ENCODE peak calls at places on chromosomes 11 and 22, in nine cellular contexts. One of them, this sample, is unnamed.

GRCh38 chr11:72379384-72380131 is 54.8 kb downstream of the CLPB start:
- DNase-seq in MCF 10A: no peak
- DNase-seq in upper lobe of right lung: no peak
- DNase-seq in RWPE1: no peak
- DNase-seq in stimulated activated CD4-positive, alpha-beta T cell treated with anti-CD3 and anti-CD28 coated beads, Interleukin-1b, Interleukin-23, amount 100 ng/mL, for 1 hour: no peak
- DNase-seq in GM04504: no peak
- DNase-seq in NT2/D1: no peak
- DNase-seq in NCI-H1694 treated with DMSO at 0.1 percent for 48 hours: no peak
- DNase-seq in GOT3: no peak
- DNase-seq in this sample: no peak

GRCh38 chr11:71096751-71097388 is 155.5 kb downstream of the SHANK2 start:
- DNase-seq in MCF 10A: no peak
- DNase-seq in upper lobe of right lung: no peak
- DNase-seq in RWPE1: peak; percentile 11
- DNase-seq in stimulated activated CD4-positive, alpha-beta T cell treated with anti-CD3 and anti-CD28 coated beads, Interleukin-1b, Interleukin-23, amount 100 ng/mL, for 1 hour: no peak
- DNase-seq in GM04504: no peak
- DNase-seq in NT2/D1: no peak
- DNase-seq in NCI-H1694 treated with DMSO at 0.1 percent for 48 hours: no peak
- DNase-seq in GOT3: no peak
- DNase-seq in this sample: no peak

GRCh38 chr11:113998574-113998973 is 23.7 kb downstream of the HTR3A start:
- DNase-seq in MCF 10A: no peak
- DNase-seq in upper lobe of right lung: no peak
- DNase-seq in RWPE1: no peak
- DNase-seq in stimulated activated CD4-positive, alpha-beta T cell treated with anti-CD3 and anti-CD28 coated beads, Interleukin-1b, Interleukin-23, amount 100 ng/mL, for 1 hour: no peak
- DNase-seq in GM04504: no peak
- DNase-seq in NT2/D1: no peak
- DNase-seq in NCI-H1694 treated with DMSO at 0.1 percent for 48 hours: no peak
- DNase-seq in GOT3: no peak
- DNase-seq in this sample: no peak

GRCh38 chr22:47797546-47797945 is 1035.1 kb downstream of the TBC1D22A start:
- DNase-seq in MCF 10A: no peak
- DNase-seq in upper lobe of right lung: no peak
- DNase-seq in RWPE1: no peak
- DNase-seq in stimulated activated CD4-positive, alpha-beta T cell treated with anti-CD3 and anti-CD28 coated beads, Interleukin-1b, Interleukin-23, amount 100 ng/mL, for 1 hour: no peak
- DNase-seq in GM04504: no peak
- DNase-seq in NT2/D1: no peak
- DNase-seq in NCI-H1694 treated with DMSO at 0.1 percent for 48 hours: no peak
- DNase-seq in GOT3: no peak
- DNase-seq in this sample: no peak

GRCh38 chr11:9489366-9489765 is 28.6 kb downstream of the ZNF143 start:
- DNase-seq in MCF 10A: no peak
- DNase-seq in upper lobe of right lung: no peak
- DNase-seq in RWPE1: peak; percentile 23
- DNase-seq in stimulated activated CD4-positive, alpha-beta T cell treated with anti-CD3 and anti-CD28 coated beads, Interleukin-1b, Interleukin-23, amount 100 ng/mL, for 1 hour: no peak
- DNase-seq in GM04504: peak; percentile 18
- DNase-seq in NT2/D1: no peak
- DNase-seq in NCI-H1694 treated with DMSO at 0.1 percent for 48 hours: no peak
- DNase-seq in GOT3: no peak
- DNase-seq in this sample: no peak

GRCh38 chr11:12838463-12839120 is 164.4 kb downstream of the TEAD1 start:
- DNase-seq in MCF 10A: peak; percentile 94
- DNase-seq in upper lobe of right lung: no peak
- DNase-seq in RWPE1: peak; percentile 69
- DNase-seq in stimulated activated CD4-positive, alpha-beta T cell treated with anti-CD3 and anti-CD28 coated beads, Interleukin-1b, Interleukin-23, amount 100 ng/mL, for 1 hour: no peak
- DNase-seq in GM04504: peak; percentile 69
- DNase-seq in NT2/D1: no peak
- DNase-seq in NCI-H1694 treated with DMSO at 0.1 percent for 48 hours: no peak
- DNase-seq in GOT3: no peak
- DNase-seq in this sample: no peak

GRCh38 chr11:113345978-113346377 is 31.6 kb downstream of the TTC12 start:
- DNase-seq in MCF 10A: peak; percentile 69
- DNase-seq in upper lobe of right lung: no peak
- DNase-seq in RWPE1: peak; percentile 82
- DNase-seq in stimulated activated CD4-positive, alpha-beta T cell treated with anti-CD3 and anti-CD28 coated beads, Interleukin-1b, Interleukin-23, amount 100 ng/mL, for 1 hour: no peak
- DNase-seq in GM04504: no peak
- DNase-seq in NT2/D1: no peak
- DNase-seq in NCI-H1694 treated with DMSO at 0.1 percent for 48 hours: no peak
- DNase-seq in GOT3: no peak
- DNase-seq in this sample: no peak

GRCh38 chr11:100905684-100906083 is 218.6 kb downstream of the ARHGAP42 start:
- DNase-seq in MCF 10A: no peak
- DNase-seq in upper lobe of right lung: no peak
- DNase-seq in RWPE1: no peak
- DNase-seq in stimulated activated CD4-positive, alpha-beta T cell treated with anti-CD3 and anti-CD28 coated beads, Interleukin-1b, Interleukin-23, amount 100 ng/mL, for 1 hour: no peak
- DNase-seq in GM04504: no peak
- DNase-seq in NT2/D1: no peak
- DNase-seq in NCI-H1694 treated with DMSO at 0.1 percent for 48 hours: no peak
- DNase-seq in GOT3: no peak
- DNase-seq in this sample: no peak

GRCh38 chr11:69333906-69334305 is 40.0 kb downstream of the MYEOV start:
- DNase-seq in MCF 10A: no peak
- DNase-seq in upper lobe of right lung: peak; percentile 8
- DNase-seq in RWPE1: no peak
- DNase-seq in stimulated activated CD4-positive, alpha-beta T cell treated with anti-CD3 and anti-CD28 coated beads, Interleukin-1b, Interleukin-23, amount 100 ng/mL, for 1 hour: no peak
- DNase-seq in GM04504: no peak
- DNase-seq in NT2/D1: no peak
- DNase-seq in NCI-H1694 treated with DMSO at 0.1 percent for 48 hours: no peak
- DNase-seq in GOT3: no peak
- DNase-seq in this sample: no peak

GRCh38 chr11:130613396-130613795 is 165.0 kb downstream of the ADAMTS15 start:
- DNase-seq in MCF 10A: no peak
- DNase-seq in upper lobe of right lung: no peak
- DNase-seq in RWPE1: no peak
- DNase-seq in stimulated activated CD4-positive, alpha-beta T cell treated with anti-CD3 and anti-CD28 coated beads, Interleukin-1b, Interleukin-23, amount 100 ng/mL, for 1 hour: no peak
- DNase-seq in GM04504: no peak
- DNase-seq in NT2/D1: no peak
- DNase-seq in NCI-H1694 treated with DMSO at 0.1 percent for 48 hours: no peak
- DNase-seq in GOT3: no peak
- DNase-seq in this sample: no peak

GRCh38 chr11:76048763-76049162 is 157.5 kb downstream of the WNT11 start:
- DNase-seq in MCF 10A: no peak
- DNase-seq in upper lobe of right lung: no peak
- DNase-seq in RWPE1: no peak
- DNase-seq in stimulated activated CD4-positive, alpha-beta T cell treated with anti-CD3 and anti-CD28 coated beads, Interleukin-1b, Interleukin-23, amount 100 ng/mL, for 1 hour: no peak
- DNase-seq in GM04504: no peak
- DNase-seq in NT2/D1: peak; percentile 18
- DNase-seq in NCI-H1694 treated with DMSO at 0.1 percent for 48 hours: no peak
- DNase-seq in GOT3: no peak
- DNase-seq in this sample: no peak

GRCh38 chr11:94557391-94557790 is 9.8 kb upstream of the PIWIL4 start:
- DNase-seq in MCF 10A: no peak
- DNase-seq in upper lobe of right lung: no peak
- DNase-seq in RWPE1: no peak
- DNase-seq in stimulated activated CD4-positive, alpha-beta T cell treated with anti-CD3 and anti-CD28 coated beads, Interleukin-1b, Interleukin-23, amount 100 ng/mL, for 1 hour: no peak
- DNase-seq in GM04504: no peak
- DNase-seq in NT2/D1: no peak
- DNase-seq in NCI-H1694 treated with DMSO at 0.1 percent for 48 hours: no peak
- DNase-seq in GOT3: no peak
- DNase-seq in this sample: no peak

GRCh38 chr11:65927904-65928397 is 8.7 kb downstream of the DRAP1 start:
- DNase-seq in MCF 10A: no peak
- DNase-seq in upper lobe of right lung: no peak
- DNase-seq in RWPE1: no peak
- DNase-seq in stimulated activated CD4-positive, alpha-beta T cell treated with anti-CD3 and anti-CD28 coated beads, Interleukin-1b, Interleukin-23, amount 100 ng/mL, for 1 hour: peak; percentile 46
- DNase-seq in GM04504: no peak
- DNase-seq in NT2/D1: no peak
- DNase-seq in NCI-H1694 treated with DMSO at 0.1 percent for 48 hours: no peak
- DNase-seq in GOT3: no peak
- DNase-seq in this sample: no peak

GRCh38 chr11:76339217-76339616 is 41.7 kb downstream of the THAP12 start:
- DNase-seq in MCF 10A: no peak
- DNase-seq in upper lobe of right lung: peak; percentile 69
- DNase-seq in RWPE1: no peak
- DNase-seq in stimulated activated CD4-positive, alpha-beta T cell treated with anti-CD3 and anti-CD28 coated beads, Interleukin-1b, Interleukin-23, amount 100 ng/mL, for 1 hour: no peak
- DNase-seq in GM04504: peak; percentile 59
- DNase-seq in NT2/D1: no peak
- DNase-seq in NCI-H1694 treated with DMSO at 0.1 percent for 48 hours: no peak
- DNase-seq in GOT3: no peak
- DNase-seq in this sample: no peak

GRCh38 chr11:32213223-32213622 is 122.3 kb downstream of the RCN1 start:
- DNase-seq in MCF 10A: peak; percentile 31
- DNase-seq in upper lobe of right lung: no peak
- DNase-seq in RWPE1: no peak
- DNase-seq in stimulated activated CD4-positive, alpha-beta T cell treated with anti-CD3 and anti-CD28 coated beads, Interleukin-1b, Interleukin-23, amount 100 ng/mL, for 1 hour: no peak
- DNase-seq in GM04504: peak; percentile 50
- DNase-seq in NT2/D1: no peak
- DNase-seq in NCI-H1694 treated with DMSO at 0.1 percent for 48 hours: no peak
- DNase-seq in GOT3: peak; percentile 21
- DNase-seq in this sample: no peak

GRCh38 chr22:33188316-33188715 is 130.1 kb upstream of the SYN3 start:
- DNase-seq in MCF 10A: peak; percentile 9
- DNase-seq in upper lobe of right lung: no peak
- DNase-seq in RWPE1: no peak
- DNase-seq in stimulated activated CD4-positive, alpha-beta T cell treated with anti-CD3 and anti-CD28 coated beads, Interleukin-1b, Interleukin-23, amount 100 ng/mL, for 1 hour: no peak
- DNase-seq in GM04504: no peak
- DNase-seq in NT2/D1: peak; percentile 32
- DNase-seq in NCI-H1694 treated with DMSO at 0.1 percent for 48 hours: no peak
- DNase-seq in GOT3: no peak
- DNase-seq in this sample: no peak

GRCh38 chr11:73404048-73404447 is 27.8 kb downstream of the RELT start:
- DNase-seq in MCF 10A: peak; percentile 49
- DNase-seq in upper lobe of right lung: no peak
- DNase-seq in RWPE1: peak; percentile 45
- DNase-seq in stimulated activated CD4-positive, alpha-beta T cell treated with anti-CD3 and anti-CD28 coated beads, Interleukin-1b, Interleukin-23, amount 100 ng/mL, for 1 hour: no peak
- DNase-seq in GM04504: peak; percentile 33
- DNase-seq in NT2/D1: peak; percentile 33
- DNase-seq in NCI-H1694 treated with DMSO at 0.1 percent for 48 hours: peak; percentile 5
- DNase-seq in GOT3: peak; percentile 12
- DNase-seq in this sample: peak; percentile 21

GRCh38 chr11:131591051-131591461 is 220.6 kb downstream of the NTM start:
- DNase-seq in MCF 10A: no peak
- DNase-seq in upper lobe of right lung: no peak
- DNase-seq in RWPE1: no peak
- DNase-seq in stimulated activated CD4-positive, alpha-beta T cell treated with anti-CD3 and anti-CD28 coated beads, Interleukin-1b, Interleukin-23, amount 100 ng/mL, for 1 hour: no peak
- DNase-seq in GM04504: no peak
- DNase-seq in NT2/D1: peak; percentile 49
- DNase-seq in NCI-H1694 treated with DMSO at 0.1 percent for 48 hours: no peak
- DNase-seq in GOT3: no peak
- DNase-seq in this sample: no peak

GRCh38 chr11:2542406-2542805 is 97.6 kb downstream of the KCNQ1 start:
- DNase-seq in MCF 10A: no peak
- DNase-seq in upper lobe of right lung: peak; percentile 45
- DNase-seq in RWPE1: no peak
- DNase-seq in stimulated activated CD4-positive, alpha-beta T cell treated with anti-CD3 and anti-CD28 coated beads, Interleukin-1b, Interleukin-23, amount 100 ng/mL, for 1 hour: no peak
- DNase-seq in GM04504: no peak
- DNase-seq in NT2/D1: no peak
- DNase-seq in NCI-H1694 treated with DMSO at 0.1 percent for 48 hours: no peak
- DNase-seq in GOT3: no peak
- DNase-seq in this sample: no peak

GRCh38 chr22:48688366-48688765 is 1139.3 kb downstream of the BRD1 start:
- DNase-seq in MCF 10A: no peak
- DNase-seq in upper lobe of right lung: no peak
- DNase-seq in RWPE1: no peak
- DNase-seq in stimulated activated CD4-positive, alpha-beta T cell treated with anti-CD3 and anti-CD28 coated beads, Interleukin-1b, Interleukin-23, amount 100 ng/mL, for 1 hour: no peak
- DNase-seq in GM04504: no peak
- DNase-seq in NT2/D1: no peak
- DNase-seq in NCI-H1694 treated with DMSO at 0.1 percent for 48 hours: no peak
- DNase-seq in GOT3: no peak
- DNase-seq in this sample: no peak

GRCh38 chr11:69801513-69802335 is 17.5 kb downstream of the FGF3 start:
- DNase-seq in MCF 10A: peak; percentile 19
- DNase-seq in upper lobe of right lung: no peak
- DNase-seq in RWPE1: no peak
- DNase-seq in stimulated activated CD4-positive, alpha-beta T cell treated with anti-CD3 and anti-CD28 coated beads, Interleukin-1b, Interleukin-23, amount 100 ng/mL, for 1 hour: peak; percentile 7
- DNase-seq in GM04504: no peak
- DNase-seq in NT2/D1: no peak
- DNase-seq in NCI-H1694 treated with DMSO at 0.1 percent for 48 hours: no peak
- DNase-seq in GOT3: no peak
- DNase-seq in this sample: no peak

GRCh38 chr11:66457826-66458225 is 8.9 kb upstream of the PELI3 start:
- DNase-seq in MCF 10A: no peak
- DNase-seq in upper lobe of right lung: no peak
- DNase-seq in RWPE1: no peak
- DNase-seq in stimulated activated CD4-positive, alpha-beta T cell treated with anti-CD3 and anti-CD28 coated beads, Interleukin-1b, Interleukin-23, amount 100 ng/mL, for 1 hour: no peak
- DNase-seq in GM04504: no peak
- DNase-seq in NT2/D1: no peak
- DNase-seq in NCI-H1694 treated with DMSO at 0.1 percent for 48 hours: no peak
- DNase-seq in GOT3: no peak
- DNase-seq in this sample: no peak

GRCh38 chr11:113695207-113695606 is 10.9 kb downstream of the TMPRSS5 start:
- DNase-seq in MCF 10A: no peak
- DNase-seq in upper lobe of right lung: no peak
- DNase-seq in RWPE1: no peak
- DNase-seq in stimulated activated CD4-positive, alpha-beta T cell treated with anti-CD3 and anti-CD28 coated beads, Interleukin-1b, Interleukin-23, amount 100 ng/mL, for 1 hour: no peak
- DNase-seq in GM04504: no peak
- DNase-seq in NT2/D1: no peak
- DNase-seq in NCI-H1694 treated with DMSO at 0.1 percent for 48 hours: no peak
- DNase-seq in GOT3: no peak
- DNase-seq in this sample: no peak

GRCh38 chr11:71465054-71465453 is 12.1 kb downstream of the NADSYN1 start:
- DNase-seq in MCF 10A: no peak
- DNase-seq in upper lobe of right lung: no peak
- DNase-seq in RWPE1: no peak
- DNase-seq in stimulated activated CD4-positive, alpha-beta T cell treated with anti-CD3 and anti-CD28 coated beads, Interleukin-1b, Interleukin-23, amount 100 ng/mL, for 1 hour: no peak
- DNase-seq in GM04504: no peak
- DNase-seq in NT2/D1: no peak
- DNase-seq in NCI-H1694 treated with DMSO at 0.1 percent for 48 hours: no peak
- DNase-seq in GOT3: no peak
- DNase-seq in this sample: no peak

GRCh38 chr11:77558380-77558779 is 31.4 kb upstream of the AQP11 start:
- DNase-seq in MCF 10A: no peak
- DNase-seq in upper lobe of right lung: no peak
- DNase-seq in RWPE1: no peak
- DNase-seq in stimulated activated CD4-positive, alpha-beta T cell treated with anti-CD3 and anti-CD28 coated beads, Interleukin-1b, Interleukin-23, amount 100 ng/mL, for 1 hour: no peak
- DNase-seq in GM04504: no peak
- DNase-seq in NT2/D1: no peak
- DNase-seq in NCI-H1694 treated with DMSO at 0.1 percent for 48 hours: no peak
- DNase-seq in GOT3: no peak
- DNase-seq in this sample: no peak

GRCh38 chr11:69536406-69536805 is 54.9 kb downstream of the LINC01488 start:
- DNase-seq in MCF 10A: no peak
- DNase-seq in upper lobe of right lung: peak; percentile 53
- DNase-seq in RWPE1: no peak
- DNase-seq in stimulated activated CD4-positive, alpha-beta T cell treated with anti-CD3 and anti-CD28 coated beads, Interleukin-1b, Interleukin-23, amount 100 ng/mL, for 1 hour: no peak
- DNase-seq in GM04504: no peak
- DNase-seq in NT2/D1: no peak
- DNase-seq in NCI-H1694 treated with DMSO at 0.1 percent for 48 hours: no peak
- DNase-seq in GOT3: no peak
- DNase-seq in this sample: no peak

GRCh38 chr11:101430236-101430635 is 153.6 kb downstream of the TRPC6 start:
- DNase-seq in MCF 10A: no peak
- DNase-seq in upper lobe of right lung: no peak
- DNase-seq in RWPE1: no peak
- DNase-seq in stimulated activated CD4-positive, alpha-beta T cell treated with anti-CD3 and anti-CD28 coated beads, Interleukin-1b, Interleukin-23, amount 100 ng/mL, for 1 hour: no peak
- DNase-seq in GM04504: no peak
- DNase-seq in NT2/D1: no peak
- DNase-seq in NCI-H1694 treated with DMSO at 0.1 percent for 48 hours: no peak
- DNase-seq in GOT3: no peak
- DNase-seq in this sample: no peak

GRCh38 chr11:9600651-9601040 is 27.2 kb downstream of the WEE1 start:
- DNase-seq in MCF 10A: no peak
- DNase-seq in upper lobe of right lung: no peak
- DNase-seq in RWPE1: peak; percentile 68
- DNase-seq in stimulated activated CD4-positive, alpha-beta T cell treated with anti-CD3 and anti-CD28 coated beads, Interleukin-1b, Interleukin-23, amount 100 ng/mL, for 1 hour: no peak
- DNase-seq in GM04504: no peak
- DNase-seq in NT2/D1: no peak
- DNase-seq in NCI-H1694 treated with DMSO at 0.1 percent for 48 hours: no peak
- DNase-seq in GOT3: no peak
- DNase-seq in this sample: no peak

GRCh38 chr11:27274854-27275395 is 88.1 kb downstream of the CCDC34 start:
- DNase-seq in MCF 10A: no peak
- DNase-seq in upper lobe of right lung: no peak
- DNase-seq in RWPE1: no peak
- DNase-seq in stimulated activated CD4-positive, alpha-beta T cell treated with anti-CD3 and anti-CD28 coated beads, Interleukin-1b, Interleukin-23, amount 100 ng/mL, for 1 hour: no peak
- DNase-seq in GM04504: no peak
- DNase-seq in NT2/D1: no peak
- DNase-seq in NCI-H1694 treated with DMSO at 0.1 percent for 48 hours: no peak
- DNase-seq in GOT3: no peak
- DNase-seq in this sample: no peak

GRCh38 chr11:65563606-65564005 is 5.4 kb upstream of the LTBP3 start:
- DNase-seq in MCF 10A: no peak
- DNase-seq in upper lobe of right lung: no peak
- DNase-seq in RWPE1: no peak
- DNase-seq in stimulated activated CD4-positive, alpha-beta T cell treated with anti-CD3 and anti-CD28 coated beads, Interleukin-1b, Interleukin-23, amount 100 ng/mL, for 1 hour: no peak
- DNase-seq in GM04504: no peak
- DNase-seq in NT2/D1: no peak
- DNase-seq in NCI-H1694 treated with DMSO at 0.1 percent for 48 hours: no peak
- DNase-seq in GOT3: no peak
- DNase-seq in this sample: no peak

GRCh38 chr11:119496453-119496852 is 73.5 kb upstream of the THY1 start:
- DNase-seq in MCF 10A: no peak
- DNase-seq in upper lobe of right lung: no peak
- DNase-seq in RWPE1: no peak
- DNase-seq in stimulated activated CD4-positive, alpha-beta T cell treated with anti-CD3 and anti-CD28 coated beads, Interleukin-1b, Interleukin-23, amount 100 ng/mL, for 1 hour: no peak
- DNase-seq in GM04504: no peak
- DNase-seq in NT2/D1: no peak
- DNase-seq in NCI-H1694 treated with DMSO at 0.1 percent for 48 hours: no peak
- DNase-seq in GOT3: no peak
- DNase-seq in this sample: no peak

This sample was measured in DMS 273 treated with DMSO at 0.1 percent for 48 hours.